ENCODE peak calls at places on chromosomes 2 and 18, in eight cellular contexts. D is tibial artery; Q is HepG2; K is CD8-positive, alpha-beta T cell; H is right lobe of liver; C is suprapubic skin; R is kidney; Y is thyroid gland. E is an unnamed sample. For H3K36me3, the result is how much of the 10 kb centered on the place peaks cover.

GRCh38 chr2:153601812-153602211 is 123.2 kb upstream of the RPRM start:
- DNase-seq in D (no peak), H (no peak), R (no peak), Y (no peak), C (no peak), K (no peak), Q (no peak), E (no peak)

GRCh38 chr2:138515084-138515483 is 13.5 kb downstream of the SPOPL start:
- DNase-seq in D (no peak), R (no peak), C (no peak), Y (no peak), K (no peak), H (no peak), Q (peak), E (no peak)

GRCh38 chr2:170928036-170928823 is 823 bp upstream of the GORASP2 start:
- DNase-seq in Y (no peak), C (no peak), D (no peak), H (no peak), Q (peak), R (no peak), K (no peak), E (no peak)

GRCh38 chr2:12797815-12798214 is 81.1 kb downstream of the TRIB2 start:
- DNase-seq in Y (no peak), K (no peak), D (no peak), H (no peak), C (no peak), Q (no peak), R (no peak), E (no peak)

GRCh38 chr2:10407841-10408648 is 40.1 kb downstream of the ODC1 start:
- DNase-seq in K (peak), H (peak), R (peak), Q (peak), D (peak), Y (peak), C (no peak), E (peak)

GRCh38 chr2:127560201-127560928 is 24.9 kb downstream of the MYO7B start:
- DNase-seq in Q (peak), H (peak), K (no peak), R (no peak), C (peak), Y (no peak), D (no peak), E (no peak)

GRCh38 chr2:217360781-217361485 is 501.1 kb upstream of the TNP1 start:
- DNase-seq in D (peak), Q (no peak), R (no peak), C (no peak), Y (peak), H (no peak), K (no peak), E (no peak)

GRCh38 chr18:23743733-23744333 is 54.6 kb downstream of the LAMA3 start:
- DNase-seq in D (no peak), C (no peak), Q (no peak), Y (no peak), K (no peak), H (no peak), R (no peak), E (no peak)

GRCh38 chr2:10271946-10272345 is 30.8 kb upstream of the HPCAL1 start:
- DNase-seq in H (peak), D (no peak), Q (peak), K (no peak), R (peak), Y (no peak), C (peak), E (no peak)

GRCh38 chr18:48238206-48238605 is 171.0 kb downstream of the ZBTB7C start:
- DNase-seq in K (no peak), R (no peak), C (no peak), Q (no peak), D (no peak), H (no peak), Y (no peak), E (peak)

GRCh38 chr2:31664949-31665724 is 84.4 kb upstream of the SRD5A2 start:
- DNase-seq in Q (no peak), H (peak), K (no peak), D (no peak), Y (no peak), C (no peak), R (no peak), E (no peak)

GRCh38 chr2:67840460-67841068 is 222.2 kb downstream of the C1D start:
- DNase-seq in C (peak), Y (peak), D (peak), Q (peak), H (peak), K (no peak), R (peak), E (peak)

GRCh38 chr2:42876280-42876840 is 84.0 kb upstream of the HAAO start:
- DNase-seq in R (no peak), D (no peak), K (no peak), C (no peak), Y (no peak), Q (no peak), H (no peak), E (no peak)

GRCh38 chr2:47174731-47175361 is 19.7 kb upstream of the STPG4 start:
- DNase-seq in Q (peak), R (no peak), H (peak), D (peak), C (no peak), Y (peak), K (peak), E (no peak)

GRCh38 chr18:49044898-49045297 is 94.1 kb upstream of the SMAD7 start:
- DNase-seq in D (no peak), K (no peak), H (no peak), Y (no peak), C (no peak), R (no peak), Q (no peak), E (no peak)

GRCh38 chr2:232498452-232498851 is 10.8 kb upstream of the ECEL1 start:
- DNase-seq in Y (no peak), C (no peak), K (no peak), D (no peak), Q (no peak), H (no peak), R (no peak), E (no peak)

GRCh38 chr2:148273158-148273691 is 252.3 kb downstream of the MBD5 start:
- DNase-seq in R (no peak), C (no peak), Q (no peak), Y (no peak), D (no peak), K (no peak), H (no peak), E (no peak)

GRCh38 chr18:66043009-66043408 is 292.2 kb downstream of the CDH7 start:
- DNase-seq in R (no peak), Y (no peak), Q (no peak), D (no peak), K (no peak), C (no peak), H (no peak), E (no peak)

GRCh38 chr18:30572214-30572613 is 470.3 kb downstream of the DSC3 start:
- DNase-seq in R (no peak), Y (no peak), C (no peak), D (no peak), K (no peak), Q (no peak), H (no peak), E (no peak)

GRCh38 chr2:212494413-212495020 is 44.1 kb downstream of the ERBB4 start:
- DNase-seq in Q (no peak), R (no peak), H (no peak), Y (no peak), K (no peak), C (no peak), D (no peak), E (no peak)

DNA sequence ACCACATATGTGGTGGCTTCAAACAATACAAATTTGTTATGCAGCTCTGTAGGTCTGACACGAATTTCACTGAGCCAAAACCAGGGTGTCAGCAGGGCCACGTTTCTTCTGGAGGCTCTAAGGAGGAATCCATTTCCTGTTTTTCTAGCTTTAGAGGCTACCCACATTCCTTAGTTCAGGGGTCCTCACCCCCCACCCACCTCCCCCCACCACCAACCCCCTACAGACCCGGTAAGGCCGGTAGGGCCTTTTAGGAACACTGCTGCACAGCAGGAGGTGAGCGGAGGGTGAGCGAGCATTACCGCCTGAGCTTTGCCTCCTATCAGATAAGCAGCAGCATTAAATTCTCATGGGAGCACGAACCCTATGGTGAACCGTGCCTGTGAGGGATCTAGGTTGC is 10.6 kb upstream of the SLC39A10 start:
- DNase-seq in C (no peak), K (no peak), Y (no peak), R (no peak), H (no peak), Q (no peak), D (no peak), E (no peak)
- H3K4me3 ChIP-seq in C (no peak), K (no peak), Y (no peak), R (no peak), H (no peak), Q (no peak), D (no peak), E (no peak)

GRCh38 chr2:34567128-34567527 is 968.0 kb upstream of the FAM98A start:
- DNase-seq in Y (no peak), C (no peak), K (no peak), R (no peak), D (no peak), H (no peak), Q (no peak), E (no peak)

GRCh38 chr2:34570266-34570872 is 971.3 kb upstream of the FAM98A start:
- DNase-seq in Q (peak), H (no peak), K (no peak), D (no peak), Y (no peak), C (no peak), R (no peak), E (no peak)
- TF ChIP-seq CTCF in Q (peak), H (peak), K (no peak), D (no peak), Y (no peak), C (no peak), R (peak), E (no peak)

DNA sequence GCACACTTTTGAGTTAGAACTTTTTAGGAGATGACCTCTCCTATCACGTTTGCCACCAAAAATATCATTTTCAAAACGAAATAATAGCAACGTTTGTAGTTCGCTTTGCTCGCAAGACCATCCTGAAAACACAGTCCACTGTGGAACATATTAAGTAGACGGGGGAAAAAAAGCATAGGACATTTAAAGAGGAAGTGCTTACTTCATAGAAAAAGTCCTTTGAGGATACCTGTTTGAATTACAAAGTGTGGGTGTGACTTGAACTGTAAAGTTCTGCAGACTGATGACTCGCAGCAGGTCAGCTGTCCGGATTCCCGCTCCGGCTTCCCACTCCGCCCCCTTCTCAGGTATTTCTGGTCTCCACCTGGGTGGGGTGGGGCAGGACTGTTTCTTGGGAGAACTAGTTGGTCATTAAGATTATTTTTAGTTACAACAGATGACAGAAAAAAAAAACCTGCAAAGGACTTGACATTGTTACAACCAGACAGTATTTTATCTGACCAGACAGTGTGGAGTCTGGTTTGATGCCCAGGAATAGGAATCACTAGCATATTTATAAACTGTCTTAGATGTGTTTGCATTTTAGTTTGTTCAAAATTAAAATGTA is 13.3 kb downstream of the CNOT11 start:
- DNase-seq in C (no peak), Q (no peak), D (no peak), Y (no peak), H (no peak), R (peak), K (no peak), E (no peak)
- H3K36me3 ChIP-seq in C (half or more), Q (half or more), D (half or more), Y (half or more), H (under half), R (under half), K (half or more), E (half or more)

GRCh38 chr18:63819780-63820179 is 44.6 kb downstream of the SERPINB7 start:
- DNase-seq in Y (no peak), C (no peak), R (no peak), H (no peak), K (no peak), D (no peak), Q (no peak), E (no peak)

GRCh38 chr18:63820694-63821093 is 45.5 kb downstream of the SERPINB7 start:
- DNase-seq in Y (no peak), D (no peak), H (no peak), R (no peak), K (no peak), C (no peak), Q (no peak), E (no peak)

GRCh38 chr18:63818212-63818611 is 43.0 kb downstream of the SERPINB7 start:
- DNase-seq in K (no peak), D (no peak), H (no peak), Q (no peak), Y (no peak), R (no peak), C (no peak), E (no peak)

GRCh38 chr18:63817441-63818051 is 42.3 kb downstream of the SERPINB7 start:
- DNase-seq in Q (no peak), D (no peak), Y (no peak), C (no peak), K (no peak), R (no peak), H (no peak), E (peak)
- H3K4me3 ChIP-seq in Q (no peak), D (no peak), Y (no peak), C (no peak), K (no peak), R (no peak), H (no peak), E (no peak)